ENCODE peak calls at places on chromosomes 5 and 9, in four cellular contexts. Z is Right ventricle myocardium inferior; S is activated CD8-positive, alpha-beta memory T cell treated with anti-CD3 and anti-CD28 coated beads for 1 hour; X is HS-5. B is an unnamed sample.

GRCh38 chr5:166236327-166236726 is 2055.1 kb upstream of the WWC1 start:
- DNase-seq in Z (no peak), S (no peak), X (no peak), B (no peak)

GRCh38 chr5:149902177-149902576 is 42.4 kb downstream of the PDE6A start:
- DNase-seq in Z (no peak), S (no peak), X (no peak), B (no peak)

GRCh38 chr9:93458702-93459101 is 5.3 kb upstream of the FAM120AOS start:
- DNase-seq in Z (no peak), S (no peak), X (no peak), B (no peak)

GRCh38 chr5:32814620-32815019 is 103.5 kb downstream of the NPR3 start:
- DNase-seq in Z (no peak), S (no peak), X (no peak), B (no peak)

GRCh38 chr9:3936520-3937235 is 363.2 kb downstream of the GLIS3 start:
- DNase-seq in Z (peak), S (no peak), X (no peak), B (no peak)

GRCh38 chr5:180080670-180081280 is 9.2 kb upstream of the RNF130 start:
- DNase-seq in Z (no peak), S (no peak), X (no peak), B (no peak)

GRCh38 chr9:99783799-99784198 is 37.9 kb upstream of the NR4A3 start:
- DNase-seq in Z (no peak), S (no peak), X (no peak), B (no peak)

GRCh38 chr9:87599901-87600610 is 102.4 kb downstream of the DAPK1 start:
- DNase-seq in Z (no peak), S (no peak), X (peak), B (no peak)

GRCh38 chr9:75531588-75531987 is 358.9 kb upstream of the PCSK5 start:
- DNase-seq in Z (peak), S (no peak), X (no peak), B (no peak)

GRCh38 chr9:18516514-18516913 is 42.6 kb downstream of the ADAMTSL1 start:
- DNase-seq in Z (no peak), S (no peak), X (no peak), B (no peak)

GRCh38 chr9:112037281-112038016 is 137.6 kb downstream of the SUSD1 start:
- DNase-seq in Z (no peak), S (peak), X (peak), B (peak)

GRCh38 chr5:108259306-108259705 is 122.6 kb downstream of the FBXL17 start:
- DNase-seq in Z (no peak), S (no peak), X (no peak), B (no peak)

GRCh38 chr5:88672644-88673493 is 210.1 kb downstream of the MEF2C start:
- DNase-seq in Z (peak), S (no peak), X (no peak), B (no peak)

GRCh38 chr5:133882801-133883200 is 85.6 kb downstream of the C5orf15 start:
- DNase-seq in Z (no peak), S (no peak), X (no peak), B (no peak)

GRCh38 chr5:14534773-14535172 is 46.8 kb upstream of the OTULINL start:
- DNase-seq in Z (no peak), S (no peak), X (no peak), B (no peak)

GRCh38 chr5:35859101-35859661 is 2.5 kb downstream of the IL7R start:
- DNase-seq in Z (no peak), S (no peak), X (no peak), B (no peak)

GRCh38 chr5:1793966-1794895 is 5.4 kb downstream of the MRPL36 start:
- DNase-seq in Z (no peak), S (no peak), X (no peak), B (no peak)

GRCh38 chr9:133354766-133355165 is 1.5 kb downstream of the SURF1 start:
- DNase-seq in Z (no peak), S (no peak), X (no peak), B (no peak)

GRCh38 chr9:116318463-116319271 is 165.1 kb downstream of the PAPPA start:
- DNase-seq in Z (peak), S (no peak), X (no peak), B (no peak)

GRCh38 chr5:73899055-73899454 is 273.1 kb downstream of the ARHGEF28 start:
- DNase-seq in Z (no peak), S (no peak), X (no peak), B (no peak)

GRCh38 chr9:112132356-112132755 is 42.7 kb downstream of the SUSD1 start:
- DNase-seq in Z (no peak), S (no peak), X (no peak), B (no peak)

GRCh38 chr5:41932770-41933169 is 7.7 kb downstream of the FBXO4 start:
- DNase-seq in Z (no peak), S (no peak), X (no peak), B (no peak)

GRCh38 chr5:99037668-99038067 is 108.9 kb upstream of the CHD1 start:
- DNase-seq in Z (peak), S (peak), X (no peak), B (peak)

GRCh38 chr5:80125962-80126480 is 90.9 kb downstream of the THBS4 start:
- DNase-seq in Z (no peak), S (no peak), X (peak), B (no peak)

GRCh38 chr5:143051244-143052058 is 281.3 kb downstream of the ARHGAP26 start:
- DNase-seq in Z (no peak), S (no peak), X (no peak), B (no peak)

GRCh38 chr5:134252671-134253070 is 26.8 kb upstream of the PPP2CA start:
- DNase-seq in Z (no peak), S (no peak), X (peak), B (no peak)

GRCh38 chr5:148014276-148014675 is 49.5 kb upstream of the SPINK5 start:
- DNase-seq in Z (no peak), S (no peak), X (no peak), B (no peak)

GRCh38 chr5:68529581-68529980 is 314.0 kb downstream of the PIK3R1 start:
- DNase-seq in Z (no peak), S (no peak), X (peak), B (no peak)

GRCh38 chr5:150244209-150244608 is 45.4 kb downstream of the CAMK2A start:
- DNase-seq in Z (no peak), S (no peak), X (no peak), B (no peak)

GRCh38 chr9:114218264-114219120 is 63.2 kb downstream of the COL27A1 start:
- DNase-seq in Z (no peak), S (no peak), X (no peak), B (no peak)